ENCODE peak calls at places on chromosome 3, in ten cellular contexts. P is GM12878, K is mesendoderm, M is GM23248, D is PC-3, R is K562, U is HepG2, H is IMR-90, C is DND-41, B is neuronal stem cell. T is an unnamed sample.

GRCh38 chr3:182621435-182622240 is 171.7 kb upstream of the ATP11B start:
- DNase-seq in P (no peak), K (no peak), M (peak), D (peak), R (no peak), U (no peak), H (no peak), C (no peak), B (no peak), T (peak)

GRCh38 chr3:25460751-25461150 is 32.7 kb downstream of the RARB start:
- DNase-seq in P (peak), K (no peak), M (no peak), D (no peak), R (no peak), U (no peak), H (no peak), C (peak), B (no peak), T (no peak)

GRCh38 chr3:123258811-123259420 is 57.2 kb downstream of the SEC22A start:
- DNase-seq in P (no peak), K (no peak), M (peak), D (peak), R (peak), U (peak), H (peak), C (no peak), B (no peak), T (no peak)

GRCh38 chr3:30681276-30682211 is 75.1 kb downstream of the TGFBR2 start:
- DNase-seq in P (no peak), K (no peak), M (peak), D (peak), R (no peak), U (no peak), H (peak), C (no peak), B (peak), T (peak)

GRCh38 chr3:185559706-185560090 is 7.3 kb upstream of the LIPH start:
- DNase-seq in P (no peak), K (no peak), M (no peak), D (no peak), R (no peak), U (no peak), H (no peak), C (no peak), B (no peak), T (no peak)

GRCh38 chr3:43854916-43855315 is 164.2 kb downstream of the ABHD5 start:
- DNase-seq in P (no peak), K (peak), M (no peak), D (no peak), R (no peak), U (no peak), H (no peak), C (no peak), B (no peak), T (no peak)

GRCh38 chr3:127803619-127804018 is 18.7 kb downstream of the MGLL start:
- DNase-seq in P (no peak), K (peak), M (peak), D (peak), R (no peak), U (no peak), H (peak), C (no peak), B (no peak), T (no peak)

GRCh38 chr3:37098884-37099283 is 75.5 kb downstream of the LRRFIP2 start:
- DNase-seq in P (no peak), K (no peak), M (no peak), D (no peak), R (no peak), U (no peak), H (no peak), C (no peak), B (no peak), T (no peak)

GRCh38 chr3:31423522-31423921 is 109.2 kb upstream of the STT3B start:
- DNase-seq in P (no peak), K (no peak), M (peak), D (no peak), R (no peak), U (peak), H (peak), C (no peak), B (no peak), T (no peak)

GRCh38 chr3:98561727-98562521 is 30.1 kb downstream of the GPR15 start:
- DNase-seq in P (no peak), K (no peak), M (peak), D (peak), R (no peak), U (no peak), H (peak), C (peak), B (no peak), T (no peak)

GRCh38 chr3:177262396-177262795 is 65.1 kb upstream of the TBL1XR1 start:
- DNase-seq in P (no peak), K (peak), M (peak), D (no peak), R (no peak), U (peak), H (peak), C (no peak), B (no peak), T (no peak)

GRCh38 chr3:123723527-123724168 is 138.8 kb upstream of the HACD2 start:
- DNase-seq in P (peak), K (peak), M (peak), D (peak), R (peak), U (peak), H (peak), C (peak), B (peak), T (peak)

GRCh38 chr3:129827765-129828164 is 65.7 kb downstream of the TMCC1 start:
- DNase-seq in P (peak), K (no peak), M (no peak), D (no peak), R (no peak), U (no peak), H (no peak), C (peak), B (no peak), T (no peak)

GRCh38 chr3:58111513-58112184 is 99.1 kb downstream of the DNASE1L3 start:
- DNase-seq in P (peak), K (no peak), M (no peak), D (peak), R (no peak), U (peak), H (no peak), C (no peak), B (no peak), T (no peak)

GRCh38 chr3:158731938-158732855 is at the start of gene RARRES1:
- DNase-seq in P (no peak), K (peak), M (peak), D (no peak), R (no peak), U (no peak), H (peak), C (no peak), B (peak), T (peak)

GRCh38 chr3:196966526-196967401 is 1.9 kb downstream of the PIGZ start:
- DNase-seq in P (no peak), K (peak), M (no peak), D (no peak), R (no peak), U (no peak), H (no peak), C (no peak), B (no peak), T (peak)

GRCh38 chr3:21718161-21718765 is 32.7 kb downstream of the ZNF385D start:
- DNase-seq in P (no peak), K (peak), M (peak), D (peak), R (no peak), U (no peak), H (peak), C (no peak), B (no peak), T (no peak)

GRCh38 chr3:52218026-52218425 is 7.4 kb downstream of the TLR9 start:
- DNase-seq in P (no peak), K (no peak), M (no peak), D (no peak), R (no peak), U (no peak), H (no peak), C (no peak), B (no peak), T (no peak)

GRCh38 chr3:187743195-187744141 is 1.8 kb downstream of the BCL6 start:
- DNase-seq in P (no peak), K (peak), M (peak), D (peak), R (peak), U (no peak), H (peak), C (peak), B (no peak), T (peak)

GRCh38 chr3:133996996-133997395 is 32.7 kb downstream of the SLCO2A1 start:
- DNase-seq in P (no peak), K (no peak), M (no peak), D (no peak), R (no peak), U (no peak), H (no peak), C (no peak), B (no peak), T (no peak)

GRCh38 chr3:99269606-99270355 is 368.3 kb upstream of the DCBLD2 start:
- DNase-seq in P (no peak), K (no peak), M (peak), D (no peak), R (no peak), U (no peak), H (no peak), C (no peak), B (no peak), T (no peak)

GRCh38 chr3:190182418-190183043 is 61.8 kb upstream of the P3H2 start:
- DNase-seq in P (no peak), K (no peak), M (peak), D (peak), R (no peak), U (no peak), H (peak), C (no peak), B (no peak), T (no peak)

GRCh38 chr3:150146891-150147761 is 176.4 kb upstream of the PFN2 start:
- DNase-seq in P (no peak), K (no peak), M (peak), D (peak), R (no peak), U (no peak), H (peak), C (no peak), B (no peak), T (no peak)

GRCh38 chr3:119841808-119842471 is 60.0 kb downstream of the NR1I2 start:
- DNase-seq in P (no peak), K (peak), M (peak), D (peak), R (no peak), U (no peak), H (peak), C (no peak), B (no peak), T (no peak)

DNA sequence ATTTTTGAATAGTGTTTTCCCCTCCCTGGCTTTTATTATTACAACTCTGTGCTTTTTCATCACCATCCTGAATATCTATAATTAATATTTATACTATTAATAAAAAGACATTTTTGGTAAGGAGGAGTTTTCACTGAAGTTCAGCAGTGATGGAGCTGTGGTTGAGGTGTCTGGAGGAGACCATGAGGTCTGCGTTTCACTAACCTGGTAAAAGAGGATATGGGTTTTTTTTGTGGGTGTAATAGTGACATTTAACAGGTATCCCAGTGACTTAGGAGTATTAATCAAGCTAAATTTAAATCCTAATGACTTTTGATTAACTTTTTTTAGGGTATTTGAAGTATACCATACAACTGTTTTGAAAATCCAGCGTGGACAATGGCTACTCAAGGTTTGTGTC is 24.4 kb downstream of the CTNNB1 start:
- DNase-seq in P (no peak), K (no peak), M (no peak), D (no peak), R (no peak), U (no peak), H (no peak), C (no peak), B (no peak), T (no peak)
- H3K9ac ChIP-seq in P (no peak), K (no peak), M (no peak), D (no peak), R (no peak), U (no peak), H (no peak), C (no peak), B (no peak), T (no peak)

GRCh38 chr3:78601249-78601648 is 1166.5 kb downstream of the ROBO1 start:
- DNase-seq in P (no peak), K (no peak), M (no peak), D (no peak), R (no peak), U (no peak), H (no peak), C (no peak), B (no peak), T (no peak)
- H3K4me2 ChIP-seq in P (no peak), K (no peak), M (no peak), D (no peak), R (no peak), U (no peak), H (no peak), C (no peak), B (no peak), T (no peak)

DNA sequence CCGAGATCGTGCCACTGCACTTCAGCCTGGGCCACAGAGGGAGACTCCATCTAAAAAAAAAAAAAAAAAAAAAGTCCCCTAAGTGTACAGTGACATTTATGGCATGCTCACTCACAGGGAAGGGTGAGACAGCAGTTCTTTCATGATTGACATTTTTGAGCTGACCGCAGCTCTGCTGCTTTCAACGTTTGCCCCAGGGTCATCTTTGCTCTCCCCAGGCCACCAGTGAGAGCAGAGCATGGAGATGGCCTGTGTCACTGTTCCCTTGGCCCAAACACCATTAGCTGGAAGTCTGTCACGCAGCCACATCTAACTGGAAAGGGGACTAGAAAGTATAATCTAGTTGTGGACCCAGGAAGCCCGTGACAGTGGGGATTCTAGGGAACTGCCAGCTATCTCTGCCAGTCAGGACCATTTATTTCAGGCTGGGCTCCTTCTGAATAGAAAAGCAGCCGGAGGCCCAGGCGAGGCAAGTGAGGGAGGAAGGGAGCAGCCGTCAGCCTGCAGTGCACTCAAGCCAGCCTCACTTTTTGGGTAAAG is 193.4 kb upstream of the HES1 start:
- DNase-seq in P (no peak), K (peak), M (no peak), D (no peak), R (peak), U (peak), H (no peak), C (no peak), B (no peak), T (peak)
- H3K9ac ChIP-seq in P (no peak), K (no peak), M (no peak), D (no peak), R (peak), U (no peak), H (no peak), C (no peak), B (no peak), T (no peak)

GRCh38 chr3:49689046-49689886 is at the start of the genes MST1 and RNF123:
- DNase-seq in P (peak), K (peak), M (peak), D (peak), R (peak), U (peak), H (peak), C (peak), B (peak), T (peak)
- H3K4me2 ChIP-seq in P (peak), K (peak), M (peak), D (peak), R (peak), U (peak), H (peak), C (peak), B (peak), T (peak)

DNA sequence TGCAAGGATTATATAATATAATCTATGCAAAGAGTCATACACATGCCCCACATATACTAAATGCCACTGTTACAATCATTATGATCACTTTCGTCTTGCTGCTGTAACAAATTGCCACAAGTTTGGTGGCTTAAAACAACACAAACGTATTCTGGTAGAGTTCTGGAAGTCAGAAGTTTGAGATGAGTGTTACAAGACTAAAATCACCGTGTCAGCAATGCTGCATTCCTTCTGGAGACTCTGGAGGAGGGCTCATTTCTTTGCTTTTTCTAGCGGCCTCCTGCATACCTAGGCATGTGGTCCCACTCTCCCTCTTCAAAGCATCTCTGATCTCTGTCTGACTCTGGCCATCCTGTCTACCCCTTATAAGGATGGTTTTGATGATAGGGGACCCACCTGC is 1.4 kb upstream of the CCDC174 start:
- DNase-seq in P (no peak), K (no peak), M (no peak), D (no peak), R (no peak), U (no peak), H (no peak), C (no peak), B (no peak), T (no peak)
- H3K9ac ChIP-seq in P (no peak), K (no peak), M (no peak), D (no peak), R (no peak), U (no peak), H (no peak), C (peak), B (no peak), T (no peak)

GRCh38 chr3:125261031-125261430 is 48.5 kb upstream of the SLC12A8 start:
- DNase-seq in P (no peak), K (no peak), M (no peak), D (no peak), R (no peak), U (no peak), H (no peak), C (no peak), B (no peak), T (no peak)
- H3K4me2 ChIP-seq in P (no peak), K (no peak), M (no peak), D (no peak), R (no peak), U (no peak), H (no peak), C (no peak), B (no peak), T (no peak)

DNA sequence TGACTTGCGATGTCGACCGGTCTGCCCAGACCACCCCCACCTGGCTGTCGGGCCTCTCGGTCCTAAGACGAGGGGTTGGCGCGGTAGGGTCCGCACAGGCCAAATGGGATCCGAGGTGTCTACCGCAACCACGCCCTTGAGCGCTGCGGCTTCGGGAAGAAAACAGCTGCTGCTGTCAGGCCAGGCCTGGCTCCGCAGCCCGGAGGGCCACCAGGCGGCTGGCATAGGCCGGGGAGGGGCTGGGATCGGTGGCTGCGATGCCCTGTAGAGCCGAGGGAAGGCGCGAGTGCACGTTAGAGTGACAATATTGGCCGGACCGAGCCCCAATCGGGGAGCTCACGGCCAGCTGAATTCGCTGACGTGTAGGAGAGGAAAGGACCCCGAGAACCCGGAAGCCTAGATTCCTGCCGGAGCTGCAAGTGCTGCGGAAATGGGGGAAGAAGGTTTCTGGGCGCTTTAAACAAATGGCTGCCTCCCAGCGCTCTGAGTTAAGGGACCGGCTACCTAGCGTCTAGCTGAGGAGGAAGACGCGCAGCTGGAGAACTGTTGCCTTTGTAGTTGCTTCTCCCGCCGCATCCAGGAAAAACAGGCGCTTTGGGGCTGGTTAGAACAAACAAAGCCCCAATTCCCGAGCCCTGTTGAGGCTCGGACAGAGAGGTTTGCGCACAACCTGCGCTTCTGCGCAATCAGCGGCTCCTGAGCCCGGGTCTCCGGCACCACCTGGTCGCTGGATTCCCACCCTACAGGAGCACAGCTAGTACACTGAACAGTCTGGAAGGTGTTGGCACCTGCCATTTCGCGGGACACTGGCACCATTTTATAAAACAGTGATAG is 14.0 kb downstream of the ZIC4 start:
- DNase-seq in P (no peak), K (peak), M (peak), D (no peak), R (no peak), U (no peak), H (no peak), C (no peak), B (peak), T (peak)
- H3K9ac ChIP-seq in P (no peak), K (peak), M (peak), D (no peak), R (no peak), U (no peak), H (no peak), C (no peak), B (peak), T (no peak)

DNA sequence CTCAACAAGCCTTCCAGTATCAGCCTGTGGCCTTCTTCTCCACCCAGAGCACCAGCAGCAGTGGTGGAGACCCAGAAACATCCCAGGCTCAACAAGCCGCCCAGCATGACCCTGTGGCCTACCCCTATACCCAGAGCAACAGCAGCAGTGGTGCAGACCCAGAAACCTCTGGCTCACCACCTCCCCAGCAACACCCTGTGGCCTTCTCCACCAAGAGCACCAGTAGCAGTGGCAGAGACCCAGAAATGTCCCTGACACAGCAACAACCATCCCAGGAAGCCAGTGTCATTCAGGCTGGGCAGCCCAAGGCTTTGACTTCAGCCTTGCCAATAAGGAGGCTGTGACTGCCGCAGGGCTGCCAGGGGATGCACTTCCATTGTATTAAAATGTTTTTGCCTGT is 16.3 kb upstream of the EMC3 start:
- DNase-seq in P (no peak), K (no peak), M (no peak), D (no peak), R (no peak), U (no peak), H (no peak), C (no peak), B (no peak), T (no peak)
- H3K4me2 ChIP-seq in P (no peak), K (no peak), M (no peak), D (no peak), R (no peak), U (no peak), H (no peak), C (no peak), B (no peak), T (no peak)

T was measured in neural progenitor cell.